ENCODE peak calls at places on chromosomes 13 and 19, in seven cellular contexts. O, B, W, A, I, Q and V are unnamed samples.
A peak's percentile ranks its signal among the peaks of the same experiment; 100 is the strongest.

GRCh38 chr13:33219926-33220325 is 65.6 kb downstream of the STARD13 start:
- DNase-seq in O (no peak), B (no peak), W (no peak), A (no peak), I (no peak), Q (no peak), V (no peak)

GRCh38 chr19:41411682-41412265 is 14.2 kb downstream of the BCKDHA start:
- DNase-seq in O (no peak), B (no peak), W (no peak), A (no peak), I (peak; percentile 62), Q (no peak), V (no peak)

GRCh38 chr19:16051254-16052025 is 24.9 kb upstream of the TPM4 start:
- DNase-seq in O (peak; percentile 37), B (no peak), W (no peak), A (no peak), I (no peak), Q (no peak), V (no peak)

GRCh38 chr19:49434907-49435577 is 6.3 kb downstream of the SLC17A7 start:
- DNase-seq in O (no peak), B (no peak), W (no peak), A (no peak), I (no peak), Q (peak; percentile 67), V (no peak)

GRCh38 chr13:72109863-72110262 is 242.9 kb upstream of the DACH1 start:
- DNase-seq in O (no peak), B (no peak), W (no peak), A (no peak), I (no peak), Q (no peak), V (no peak)

GRCh38 chr19:17058236-17058635 is 17.0 kb downstream of the HAUS8 start:
- DNase-seq in O (peak; percentile 40), B (no peak), W (no peak), A (no peak), I (no peak), Q (no peak), V (no peak)

GRCh38 chr13:48500652-48501197 is 32.2 kb downstream of the RCBTB2 start:
- DNase-seq in O (peak; percentile 80), B (no peak), W (no peak), A (no peak), I (no peak), Q (no peak), V (no peak)

GRCh38 chr19:4555657-4556561 is 3.6 kb downstream of the SEMA6B start:
- DNase-seq in O (no peak), B (no peak), W (no peak), A (no peak), I (no peak), Q (peak; percentile 77), V (no peak)

GRCh38 chr19:15324791-15325519 is 7.4 kb downstream of the BRD4 start:
- DNase-seq in O (no peak), B (no peak), W (peak; percentile 63), A (no peak), I (no peak), Q (no peak), V (no peak)

GRCh38 chr19:44142014-44142523 is 715 bp downstream of the ZNF234 start:
- DNase-seq in O (peak; percentile 49), B (no peak), W (no peak), A (no peak), I (peak; percentile 14), Q (no peak), V (no peak)

GRCh38 chr13:112714366-112714765 is 24.5 kb downstream of the ATP11A start:
- DNase-seq in O (no peak), B (no peak), W (peak; percentile 34), A (no peak), I (no peak), Q (no peak), V (no peak)
- TF ChIP-seq CTCF in O (no peak), B (no peak), W (no peak), A (no peak), I (no peak), Q (no peak), V (no peak)

GRCh38 chr13:112587359-112587766 is 590 bp downstream of the TUBGCP3 start:
- DNase-seq in O (peak; percentile 88), B (peak; percentile 62), W (peak; percentile 91), A (peak; percentile 62), I (peak; percentile 91), Q (peak; percentile 95), V (peak; percentile 93)
- TF ChIP-seq CTCF in O (no peak), B (no peak), W (peak; percentile 9), A (peak; percentile 24), I (no peak), Q (peak; percentile 24), V (no peak)

GRCh38 chr13:102800145-102801041 is 1.5 kb downstream of the BIVM start:
- DNase-seq in O (peak; percentile 72), B (peak; percentile 63), W (peak; percentile 89), A (peak; percentile 84), I (peak; percentile 89), Q (peak; percentile 95), V (peak; percentile 95)
- TF ChIP-seq CTCF in O (peak; percentile 75), B (peak; percentile 83), W (peak; percentile 72), A (peak; percentile 77), I (peak; percentile 79), Q (peak; percentile 73), V (peak; percentile 88)

DNA sequence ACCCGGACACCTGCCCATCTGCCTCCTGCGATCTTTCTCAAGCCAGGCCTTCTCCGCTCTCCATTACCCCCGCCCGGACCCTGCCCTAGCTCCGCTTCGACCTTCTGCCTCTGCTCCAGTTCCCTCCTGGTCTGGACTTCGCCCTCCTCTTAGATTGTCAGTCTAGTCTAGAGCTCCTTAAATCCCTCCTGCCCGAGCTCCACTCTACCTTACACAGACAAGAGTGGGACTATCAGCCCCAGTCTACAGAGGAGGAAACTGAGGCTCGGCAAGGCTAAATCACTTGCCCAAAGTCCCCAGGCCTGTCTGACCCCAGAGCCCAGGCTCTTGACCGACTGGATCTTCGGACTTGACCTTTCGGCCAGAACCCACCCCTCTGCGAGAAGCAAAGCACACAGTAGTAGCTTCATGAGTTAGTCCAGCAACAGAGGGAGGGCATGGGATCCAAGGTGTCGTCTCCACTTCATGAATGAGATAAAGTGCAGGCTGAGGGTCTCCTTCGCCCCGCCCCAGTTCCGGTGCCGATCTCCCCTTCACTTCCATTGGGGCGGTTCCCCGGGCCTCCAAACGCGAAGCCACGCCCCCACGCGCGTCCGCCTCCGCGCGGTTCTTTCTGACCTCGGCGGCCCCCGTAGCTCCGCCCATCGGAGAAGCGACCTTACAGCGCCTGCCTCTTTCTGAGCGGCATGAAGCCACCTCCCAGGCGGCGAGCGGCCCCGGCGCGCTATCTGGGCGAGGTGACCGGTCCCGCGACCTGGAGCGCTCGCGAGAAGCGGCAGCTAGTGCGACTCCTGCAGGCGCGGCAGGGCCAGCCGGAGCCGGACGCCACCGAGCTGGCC is at the start of gene SNAPC2:
- DNase-seq in O (peak; percentile 93), B (peak; percentile 95), W (peak; percentile 98), A (peak; percentile 95), I (peak; percentile 98), Q (peak; percentile 90), V (peak; percentile 98)
- TF ChIP-seq CTCF in O (no peak), B (peak; percentile 35), W (no peak), A (no peak), I (no peak), Q (no peak), V (no peak)

DNA sequence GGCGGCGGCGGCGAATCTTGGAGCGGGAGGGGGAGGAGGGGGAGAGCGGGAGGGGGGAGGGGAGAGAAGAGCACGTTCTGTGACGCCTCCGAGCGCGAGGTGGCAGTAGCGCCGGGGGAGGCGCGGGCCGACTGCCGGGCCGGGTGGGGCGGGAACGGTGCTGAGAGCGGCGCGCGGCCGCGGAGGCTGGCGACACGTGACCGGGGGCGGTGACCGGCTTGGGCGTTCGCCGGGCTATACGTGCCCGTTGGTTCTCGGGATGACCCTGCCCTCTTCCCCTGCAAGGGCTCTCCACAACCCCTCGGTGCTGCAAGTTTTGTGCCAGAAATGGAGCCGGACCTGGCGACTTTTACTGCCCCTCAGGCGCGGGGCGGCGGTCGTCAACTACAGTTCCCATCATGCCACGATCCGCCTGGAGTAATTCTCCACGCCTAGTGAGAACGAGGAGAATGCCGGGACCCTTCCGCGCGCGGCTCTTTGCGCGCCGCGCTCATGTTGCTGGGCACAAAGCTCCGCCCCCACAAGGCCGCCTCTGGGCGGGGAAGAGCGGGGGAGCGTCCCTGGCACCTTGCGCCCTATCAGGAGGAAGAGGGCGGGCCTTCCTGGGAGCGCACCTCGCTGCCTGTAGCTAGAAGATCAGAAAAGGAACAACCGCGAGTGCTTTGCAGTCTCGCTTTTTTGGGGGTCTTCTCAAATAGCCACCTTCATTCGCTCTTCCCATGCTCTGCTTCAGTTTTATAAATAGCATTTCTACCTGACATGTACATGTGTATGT is at the start of gene KPNA3:
- DNase-seq in O (peak; percentile 95), B (peak; percentile 88), W (peak; percentile 98), A (peak; percentile 83), I (peak; percentile 95), Q (peak; percentile 97), V (peak; percentile 97)
- TF ChIP-seq CTCF in O (no peak), B (peak; percentile 50), W (peak; percentile 32), A (peak; percentile 28), I (no peak), Q (no peak), V (peak; percentile 19)

DNA sequence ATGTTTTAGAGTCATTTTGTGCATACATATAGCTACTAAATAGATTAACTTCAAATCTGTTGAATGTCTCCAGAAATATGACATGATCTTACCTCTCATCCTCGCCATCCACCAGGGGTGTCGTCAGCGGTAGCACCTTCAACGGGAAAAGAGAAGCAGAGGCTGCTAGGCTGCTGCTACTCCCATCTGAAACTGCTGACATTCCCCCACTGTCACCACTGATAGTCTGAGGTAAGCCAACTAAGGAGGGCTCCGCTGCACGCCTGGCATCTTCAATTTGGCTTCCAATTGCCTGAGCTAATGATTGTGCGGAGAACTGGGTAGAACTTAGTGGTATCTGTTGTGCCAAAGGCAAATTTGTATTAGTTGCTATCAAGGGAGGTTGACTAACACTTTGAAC is 3.1 kb downstream of the TSC22D1 start:
- DNase-seq in O (no peak), B (no peak), W (no peak), A (no peak), I (no peak), Q (no peak), V (peak; percentile 30)
- TF ChIP-seq CTCF in O (no peak), B (no peak), W (no peak), A (no peak), I (no peak), Q (no peak), V (no peak)